ENCODE peak calls at places on chromosomes 1 and 21, in eight cellular contexts. J, S, O, E, X, R, P and I are unnamed samples.

GRCh38 chr1:183139281-183139942 is 46.7 kb upstream of the LAMC2 start:
- DNase-seq in S (peak; percentile 74), J (no peak), X (peak; percentile 67), O (no peak), R (no peak), P (no peak), E (no peak), I (no peak)

GRCh38 chr1:18794066-18794465 is 65.4 kb downstream of the TAS1R2 start:
- DNase-seq in P (no peak), J (no peak), E (no peak), X (no peak), R (no peak), S (peak; percentile 53), O (no peak), I (no peak)

GRCh38 chr1:94757931-94758330 is 62.2 kb upstream of the SLC44A3 start:
- DNase-seq in E (peak; percentile 44), R (peak; percentile 31), O (peak; percentile 57), S (no peak), P (no peak), X (no peak), J (peak; percentile 79), I (no peak)

GRCh38 chr1:201307239-201307638 is 23.9 kb downstream of the PKP1 start:
- DNase-seq in E (no peak), J (no peak), P (no peak), R (no peak), X (peak; percentile 15), S (no peak), O (no peak), I (no peak)

GRCh38 chr1:200971955-200972711 is 51.4 kb downstream of the KIF21B start:
- DNase-seq in P (peak; percentile 54), X (peak; percentile 38), E (peak; percentile 72), J (peak; percentile 69), O (peak; percentile 64), R (peak; percentile 58), S (peak; percentile 30), I (peak; percentile 57)

GRCh38 chr21:29077651-29078090 is 4.2 kb upstream of the CCT8 start:
- DNase-seq in P (peak; percentile 59), E (no peak), S (no peak), J (no peak), O (no peak), X (peak; percentile 48), R (no peak), I (peak; percentile 60)

GRCh38 chr21:39073717-39074116 is 109.5 kb downstream of the PSMG1 start:
- DNase-seq in J (no peak), S (no peak), E (no peak), P (no peak), O (no peak), R (peak; percentile 46), X (no peak), I (no peak)

GRCh38 chr1:58619286-58620054 is 42.4 kb upstream of the TACSTD2 start:
- DNase-seq in E (no peak), J (no peak), R (peak; percentile 22), X (no peak), P (no peak), O (no peak), S (no peak), I (no peak)

GRCh38 chr1:31688233-31688918 is 15.4 kb downstream of the COL16A1 start:
- DNase-seq in P (no peak), X (peak; percentile 7), S (no peak), E (peak; percentile 73), J (no peak), R (no peak), O (no peak), I (peak; percentile 21)

GRCh38 chr21:32412162-32412997 is at the start of gene EVA1C:
- DNase-seq in S (no peak), X (peak; percentile 30), R (peak; percentile 66), E (peak; percentile 71), O (peak; percentile 74), P (no peak), J (peak; percentile 75), I (peak; percentile 84)

GRCh38 chr1:60765204-60765603 is 317.2 kb upstream of the NFIA start:
- DNase-seq in X (no peak), E (no peak), S (peak; percentile 46), P (peak; percentile 32), R (no peak), J (no peak), O (no peak), I (peak; percentile 23)

GRCh38 chr1:228983231-228983660 is 248.0 kb downstream of the RHOU start:
- DNase-seq in X (no peak), S (no peak), P (no peak), O (no peak), E (no peak), J (no peak), R (no peak), I (no peak)

GRCh38 chr21:27839512-27840115 is 872.7 kb upstream of the ADAMTS5 start:
- DNase-seq in J (no peak), S (no peak), R (no peak), O (no peak), P (no peak), E (no peak), X (no peak), I (no peak)

GRCh38 chr1:167086033-167086432 is 4.1 kb downstream of the GPA33 start:
- DNase-seq in R (no peak), J (no peak), S (no peak), X (no peak), O (no peak), E (no peak), P (no peak), I (peak; percentile 51)

GRCh38 chr21:14096577-14096976 is 114.2 kb downstream of the LIPI start:
- DNase-seq in S (no peak), E (no peak), P (no peak), R (no peak), O (no peak), X (no peak), J (no peak), I (no peak)

GRCh38 chr1:4108741-4109625 is 208.9 kb upstream of the C1orf174 start:
- DNase-seq in S (no peak), J (no peak), O (no peak), P (no peak), X (no peak), R (no peak), E (no peak), I (no peak)

GRCh38 chr1:69090752-69091151 is 477.0 kb upstream of the LRRC7 start:
- DNase-seq in X (no peak), E (no peak), S (no peak), R (no peak), P (no peak), O (no peak), J (no peak), I (no peak)

GRCh38 chr1:209962856-209963255 is 24.8 kb downstream of the SYT14 start:
- DNase-seq in X (no peak), E (no peak), O (no peak), J (no peak), S (no peak), P (no peak), R (no peak), I (no peak)

GRCh38 chr1:7042322-7043231 is 257.3 kb downstream of the CAMTA1 start:
- DNase-seq in E (no peak), P (peak; percentile 40), S (peak; percentile 12), X (peak; percentile 57), O (no peak), J (no peak), R (no peak), I (peak; percentile 21)

GRCh38 chr1:77538956-77539509 is 143.4 kb downstream of the ZZZ3 start:
- DNase-seq in X (peak; percentile 93), R (peak; percentile 47), J (peak; percentile 33), S (peak; percentile 12), O (peak; percentile 35), E (no peak), P (no peak), I (no peak)

GRCh38 chr1:54499097-54500029 is 48.7 kb upstream of the ACOT11 start:
- DNase-seq in O (no peak), R (no peak), X (peak; percentile 36), P (peak; percentile 48), S (no peak), E (peak; percentile 50), J (no peak), I (peak; percentile 50)

GRCh38 chr1:216223521-216223920 is 199.7 kb downstream of the USH2A start:
- DNase-seq in R (no peak), P (no peak), O (no peak), J (no peak), S (no peak), X (peak; percentile 3), E (no peak), I (no peak)

GRCh38 chr1:1040004-1040991 is 20.4 kb downstream of the AGRN start:
- DNase-seq in S (no peak), X (peak; percentile 85), E (peak; percentile 61), O (peak; percentile 73), R (peak; percentile 58), P (peak; percentile 88), J (peak; percentile 71), I (peak; percentile 74)

GRCh38 chr1:215273838-215274516 is 191.4 kb downstream of the KCNK2 start:
- DNase-seq in J (no peak), R (no peak), S (no peak), P (no peak), X (peak; percentile 91), E (no peak), O (no peak), I (no peak)

GRCh38 chr1:43440358-43440757 is 13.4 kb downstream of the HYI start:
- DNase-seq in O (no peak), P (no peak), J (no peak), E (no peak), X (no peak), S (no peak), R (peak; percentile 10), I (no peak)

GRCh38 chr1:119320100-119320499 is 48.5 kb upstream of the HAO2 start:
- DNase-seq in J (no peak), R (no peak), E (no peak), X (no peak), S (no peak), O (no peak), P (no peak), I (no peak)

GRCh38 chr1:174999216-174999925 is 376 bp upstream of the CACYBP start:
- DNase-seq in E (peak; percentile 97), J (peak; percentile 98), S (peak; percentile 97), X (peak; percentile 99), O (peak; percentile 97), R (peak; percentile 97), P (peak; percentile 99), I (peak; percentile 99)

GRCh38 chr1:147565189-147565980 is 24.1 kb downstream of the BCL9 start:
- DNase-seq in S (no peak), O (no peak), P (no peak), E (no peak), J (no peak), X (no peak), R (no peak), I (no peak)
- H3K4me1 ChIP-seq in S (no peaks in the 10 kb centered on the region), O (no peaks in the 10 kb centered on the region), P (no peaks in the 10 kb centered on the region), E (no peaks in the 10 kb centered on the region), J (peaks cover 7% of the 10 kb centered on the region), X (peaks cover 1% of the 10 kb centered on the region), R (no peaks in the 10 kb centered on the region), I (no peaks in the 10 kb centered on the region)

GRCh38 chr21:41243107-41243506 is 73.5 kb upstream of the FAM3B start:
- DNase-seq in R (no peak), O (no peak), E (no peak), J (no peak), S (no peak), P (no peak), X (no peak), I (no peak)
- H3K4me1 ChIP-seq in R (no peaks in the 10 kb centered on the region), O (no peaks in the 10 kb centered on the region), E (no peaks in the 10 kb centered on the region), J (no peaks in the 10 kb centered on the region), S (peaks cover 8% of the 10 kb centered on the region), P (no peaks in the 10 kb centered on the region), X (no peaks in the 10 kb centered on the region), I (no peaks in the 10 kb centered on the region)

GRCh38 chr21:45575304-45575992 is 33.2 kb upstream of the SLC19A1 start:
- DNase-seq in X (no peak), P (no peak), E (no peak), S (no peak), R (no peak), J (no peak), O (no peak), I (no peak)
- H3K4me1 ChIP-seq in X (peaks cover 6% of the 10 kb centered on the region), P (no peaks in the 10 kb centered on the region), E (peaks cover 14% of the 10 kb centered on the region), S (peaks cover 9% of the 10 kb centered on the region), R (no peaks in the 10 kb centered on the region), J (no peaks in the 10 kb centered on the region), O (no peaks in the 10 kb centered on the region), I (no peaks in the 10 kb centered on the region)

GRCh38 chr1:16186655-16187235 is 25.7 kb downstream of the ARHGEF19 start:
- DNase-seq in O (no peak), E (no peak), J (no peak), X (no peak), S (no peak), P (no peak), R (no peak), I (peak; percentile 76)
- H3K4me1 ChIP-seq in O (peaks cover 6% of the 10 kb centered on the region), E (peaks cover 8% of the 10 kb centered on the region), J (peaks cover 11% of the 10 kb centered on the region), X (peaks cover 10% of the 10 kb centered on the region), S (peaks cover 75% of the 10 kb centered on the region), P (no peaks in the 10 kb centered on the region), R (no peaks in the 10 kb centered on the region), I (no peaks in the 10 kb centered on the region)